ENCODE peak calls at places on chromosomes 2 and 18, in seven cellular contexts. X is K562, D is GM12878, H is H1, W is HepG2, O is HCT116, S is SK-N-SH. E is an unnamed sample.

GRCh38 chr2:233964581-233964980 is 47.4 kb downstream of the TRPM8 start:
- DNase-seq in X (no peak), D (no peak), H (no peak), W (no peak), O (no peak), S (no peak), E (no peak)

GRCh38 chr2:174561283-174562275 is 36.0 kb downstream of the WIPF1 start:
- DNase-seq in X (no peak), D (no peak), H (no peak), W (no peak), O (no peak), S (no peak), E (no peak)

GRCh38 chr2:127407091-127407490 is 11.1 kb upstream of the PROC start:
- DNase-seq in X (no peak), D (no peak), H (no peak), W (no peak), O (no peak), S (no peak), E (no peak)

GRCh38 chr2:46490521-46491141 is 11.3 kb downstream of the TMEM247 start:
- DNase-seq in X (no peak), D (no peak), H (no peak), W (no peak), O (no peak), S (no peak), E (no peak)

GRCh38 chr18:49933530-49933929 is 120.2 kb upstream of the ACAA2 start:
- DNase-seq in X (no peak), D (no peak), H (no peak), W (no peak), O (no peak), S (no peak), E (no peak)

GRCh38 chr2:121408641-121409040 is 122.0 kb upstream of the RNU4ATAC start:
- DNase-seq in X (no peak), D (no peak), H (no peak), W (no peak), O (no peak), S (no peak), E (no peak)

GRCh38 chr2:230054079-230054478 is 14.6 kb downstream of the SLC16A14 start:
- DNase-seq in X (no peak), D (no peak), H (no peak), W (no peak), O (no peak), S (no peak), E (no peak)

GRCh38 chr18:52607985-52608384 is 268.0 kb downstream of the DCC start:
- DNase-seq in X (no peak), D (no peak), H (no peak), W (no peak), O (no peak), S (no peak), E (no peak)

GRCh38 chr18:58714259-58714658 is 43.0 kb downstream of the MALT1 start:
- DNase-seq in X (no peak), D (no peak), H (no peak), W (no peak), O (no peak), S (no peak), E (no peak)

GRCh38 chr2:67048314-67048713 is 348.8 kb upstream of the ETAA1 start:
- DNase-seq in X (no peak), D (no peak), H (no peak), W (no peak), O (no peak), S (no peak), E (no peak)

GRCh38 chr18:69267895-69268294 is 132.8 kb upstream of the DOK6 start:
- DNase-seq in X (no peak), D (no peak), H (no peak), W (no peak), O (no peak), S (no peak), E (no peak)

GRCh38 chr2:21289994-21290393 is 166.2 kb downstream of the TDRD15 start:
- DNase-seq in X (no peak), D (no peak), H (no peak), W (no peak), O (no peak), S (no peak), E (no peak)

GRCh38 chr2:98952971-98953370 is 16.9 kb upstream of the CRACDL start:
- DNase-seq in X (no peak), D (no peak), H (no peak), W (no peak), O (no peak), S (no peak), E (no peak)

GRCh38 chr18:53219853-53220252 is 879.9 kb downstream of the DCC start:
- DNase-seq in X (no peak), D (no peak), H (no peak), W (no peak), O (no peak), S (no peak), E (no peak)

GRCh38 chr2:27492557-27492956 is 2.4 kb downstream of the FNDC4 start:
- DNase-seq in X (no peak), D (no peak), H (no peak), W (no peak), O (no peak), S (no peak), E (no peak)

GRCh38 chr2:152558174-152559091 is 158.8 kb downstream of the PRPF40A start:
- DNase-seq in X (no peak), D (no peak), H (no peak), W (no peak), O (no peak), S (no peak), E (no peak)

GRCh38 chr2:196329959-196330358 is 158.6 kb upstream of the STK17B start:
- DNase-seq in X (no peak), D (no peak), H (no peak), W (no peak), O (no peak), S (no peak), E (no peak)

GRCh38 chr18:45997689-45998088 is 30.6 kb upstream of the EPG5 start:
- DNase-seq in X (no peak), D (no peak), H (no peak), W (no peak), O (no peak), S (no peak), E (no peak)

GRCh38 chr18:21361297-21361880 is 119.4 kb downstream of the GREB1L start:
- DNase-seq in X (no peak), D (no peak), H (no peak), W (no peak), O (peak), S (no peak), E (no peak)

GRCh38 chr18:58822944-58823343 is 41.7 kb upstream of the ZNF532 start:
- DNase-seq in X (no peak), D (no peak), H (no peak), W (no peak), O (no peak), S (no peak), E (no peak)

GRCh38 chr2:170255971-170256370 is 78.0 kb downstream of the MYO3B start:
- DNase-seq in X (no peak), D (no peak), H (no peak), W (no peak), O (no peak), S (no peak), E (no peak)

GRCh38 chr2:79993144-79993543 is 311.4 kb downstream of the LRRTM1 start:
- DNase-seq in X (no peak), D (no peak), H (no peak), W (no peak), O (no peak), S (no peak), E (no peak)

GRCh38 chr2:181821064-181821463 is 70.5 kb upstream of the ITPRID2 start:
- DNase-seq in X (no peak), D (no peak), H (no peak), W (no peak), O (no peak), S (no peak), E (no peak)

GRCh38 chr2:145161656-145162055 is 641.7 kb upstream of the ZEB2 start:
- DNase-seq in X (no peak), D (no peak), H (no peak), W (no peak), O (no peak), S (no peak), E (no peak)

GRCh38 chr2:188450740-188451480 is 159.2 kb downstream of the GULP1 start:
- DNase-seq in X (no peak), D (no peak), H (no peak), W (no peak), O (no peak), S (peak), E (no peak)

GRCh38 chr2:43149482-43150107 is 76.8 kb downstream of the ZFP36L2 start:
- DNase-seq in X (no peak), D (no peak), H (no peak), W (no peak), O (no peak), S (no peak), E (no peak)

GRCh38 chr2:4192119-4192518 is 488.7 kb downstream of the DCDC2C start:
- DNase-seq in X (no peak), D (no peak), H (no peak), W (no peak), O (no peak), S (no peak), E (no peak)

GRCh38 chr2:128282976-128283810 is 35.5 kb downstream of the HS6ST1 start:
- DNase-seq in X (peak), D (no peak), H (no peak), W (no peak), O (no peak), S (peak), E (peak)

GRCh38 chr2:74094291-74094690 is 53.4 kb downstream of the BOLA3 start:
- DNase-seq in X (no peak), D (no peak), H (no peak), W (no peak), O (no peak), S (no peak), E (no peak)

GRCh38 chr2:225090746-225091145 is 48.5 kb upstream of the DOCK10 start:
- DNase-seq in X (no peak), D (no peak), H (no peak), W (no peak), O (no peak), S (no peak), E (no peak)

GRCh38 chr18:40935423-40935822 is 1019.6 kb upstream of the PIK3C3 start:
- DNase-seq in X (peak), D (peak), H (no peak), W (peak), O (no peak), S (no peak), E (peak)

GRCh38 chr2:62224976-62225375 is 29.1 kb downstream of the B3GNT2 start:
- DNase-seq in X (no peak), D (no peak), H (no peak), W (peak), O (no peak), S (no peak), E (no peak)

GRCh38 chr2:104388296-104388695 is 465.6 kb upstream of the POU3F3 start:
- DNase-seq in X (no peak), D (no peak), H (no peak), W (no peak), O (no peak), S (no peak), E (no peak)

GRCh38 chr2:200383380-200384110 is 77.1 kb downstream of the SPATS2L start:
- DNase-seq in X (no peak), D (peak), H (no peak), W (no peak), O (no peak), S (no peak), E (no peak)
- TF ChIP-seq JUND in X (no peak), D (no peak), H (no peak), W (no peak), O (no peak), S (no peak), E (no peak)

GRCh38 chr2:77816618-77817017 is 294.4 kb upstream of the LRRTM4 start:
- DNase-seq in X (no peak), D (no peak), H (no peak), W (no peak), O (no peak), S (no peak), E (no peak)

GRCh38 chr2:77823028-77823427 is 300.9 kb upstream of the LRRTM4 start:
- DNase-seq in X (no peak), D (no peak), H (no peak), W (peak), O (no peak), S (no peak), E (no peak)

GRCh38 chr2:77813614-77814013 is 291.4 kb upstream of the LRRTM4 start:
- DNase-seq in X (no peak), D (no peak), H (no peak), W (no peak), O (no peak), S (no peak), E (no peak)

GRCh38 chr2:77818186-77818585 is 296.0 kb upstream of the LRRTM4 start:
- DNase-seq in X (no peak), D (no peak), H (no peak), W (no peak), O (no peak), S (no peak), E (no peak)
- TF ChIP-seq JUND in X (no peak), D (no peak), H (no peak), W (no peak), O (no peak), S (no peak), E (no peak)

GRCh38 chr2:224069172-224069571 is 30.1 kb upstream of the SERPINE2 start:
- DNase-seq in X (no peak), D (no peak), H (no peak), W (no peak), O (no peak), S (no peak), E (no peak)
- TF ChIP-seq JUND in X (no peak), D (no peak), H (no peak), W (no peak), O (no peak), S (no peak), E (no peak)

DNA sequence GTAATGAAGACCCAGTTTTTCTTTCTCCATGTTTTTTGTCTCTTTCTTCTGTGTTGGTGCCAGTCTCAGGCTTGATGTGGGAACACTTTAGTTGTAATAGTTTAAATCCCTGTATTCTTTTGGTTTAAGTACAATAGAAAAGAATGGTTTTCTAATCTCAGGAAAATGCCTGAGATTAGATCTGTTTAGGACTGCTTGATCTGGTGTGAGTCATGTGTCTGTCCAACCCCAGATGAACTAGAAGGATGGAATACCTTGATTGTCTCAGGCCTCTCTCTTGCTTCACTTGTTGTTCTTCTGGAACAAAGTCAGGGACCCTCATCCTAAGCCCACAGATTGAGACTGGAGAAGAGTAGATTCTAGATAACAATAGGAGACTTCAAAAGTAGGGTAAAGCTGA is 58.2 kb downstream of the PLCL1 start:
- DNase-seq in X (no peak), D (no peak), H (no peak), W (no peak), O (no peak), S (no peak), E (no peak)
- TF ChIP-seq JUND in X (peak), D (no peak), H (no peak), W (no peak), O (no peak), S (peak), E (no peak)

DNA sequence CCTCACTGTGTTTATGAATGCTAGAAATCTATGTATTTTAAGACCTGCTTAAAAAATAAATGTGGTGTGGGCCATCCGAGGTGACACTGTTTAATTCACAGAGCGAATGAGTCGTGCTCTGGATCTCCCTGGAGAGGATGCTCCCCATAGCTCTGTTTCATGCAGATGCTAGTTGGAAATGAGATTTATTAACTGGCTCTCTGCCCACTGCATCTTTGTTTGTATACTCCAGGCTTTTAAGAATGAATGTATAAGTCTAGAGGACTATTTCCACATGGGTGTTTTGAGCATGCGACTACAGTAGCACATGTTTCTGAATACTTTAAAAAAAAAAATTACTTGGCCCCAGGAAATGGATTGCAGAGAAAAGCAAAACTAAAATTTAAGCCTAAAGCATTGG is 3.9 kb downstream of the MAPRE2 start:
- DNase-seq in X (no peak), D (no peak), H (no peak), W (no peak), O (no peak), S (peak), E (no peak)
- TF ChIP-seq JUND in X (no peak), D (no peak), H (no peak), W (no peak), O (no peak), S (no peak), E (no peak)